ENCODE peak calls at places on chromosomes 12 and 14, in four cellular contexts. V is activated CD8-positive, alpha-beta memory T cell treated with anti-CD3 and anti-CD28 coated beads for 48 hours; O is stimulated activated CD4-positive, alpha-beta T cell treated with anti-CD3 and anti-CD28 coated beads, Interleukin-15, amount 100 ng/mL, for 24 hours; B is activated T-cell treated with anti-CD3 and anti-CD28 coated beads, Interleukin-2, amount 50 U/mL, for 72 hours. H is an unnamed sample.

GRCh38 chr14:38835874-38836273 is 267.2 kb downstream of the SEC23A start:
- DNase-seq in V (no peak), O (no peak), B (no peak), H (no peak)

GRCh38 chr14:75469606-75470237 is 41.9 kb downstream of the JDP2 start:
- DNase-seq in V (no peak), O (no peak), B (no peak), H (no peak)

GRCh38 chr12:12398026-12398859 is 41.4 kb downstream of the BORCS5 start:
- DNase-seq in V (no peak), O (no peak), B (no peak), H (no peak)

GRCh38 chr12:5520037-5520436 is 88.1 kb downstream of the NTF3 start:
- DNase-seq in V (no peak), O (no peak), B (no peak), H (peak)

GRCh38 chr14:64247186-64247585 is 47.0 kb downstream of the ESR2 start:
- DNase-seq in V (no peak), O (no peak), B (no peak), H (no peak)

GRCh38 chr14:97838986-97839385 is 1041.8 kb downstream of the VRK1 start:
- DNase-seq in V (no peak), O (no peak), B (no peak), H (no peak)

GRCh38 chr12:117036046-117036445 is 63.2 kb downstream of the TESC start:
- DNase-seq in V (no peak), O (no peak), B (no peak), H (no peak)

GRCh38 chr12:53805067-53805466 is 53.3 kb upstream of the CISTR start:
- DNase-seq in V (no peak), O (no peak), B (no peak), H (no peak)

GRCh38 chr12:89648211-89648930 is 60.3 kb downstream of the ATP2B1 start:
- DNase-seq in V (no peak), O (no peak), B (no peak), H (peak)

GRCh38 chr12:77947326-77947725 is 116.6 kb downstream of the NAV3 start:
- DNase-seq in V (no peak), O (no peak), B (no peak), H (no peak)

GRCh38 chr12:19158909-19159308 is 29.4 kb downstream of the PLEKHA5 start:
- DNase-seq in V (no peak), O (no peak), B (no peak), H (no peak)

GRCh38 chr14:43729149-43729548 is 777.9 kb downstream of the FSCB start:
- DNase-seq in V (no peak), O (no peak), B (no peak), H (no peak)

GRCh38 chr12:93167841-93168492 is 209.8 kb upstream of the NUDT4 start:
- DNase-seq in V (no peak), O (peak), B (peak), H (no peak)

GRCh38 chr14:74964787-74965769 is 9.7 kb upstream of the PGF start:
- DNase-seq in V (no peak), O (no peak), B (no peak), H (no peak)

GRCh38 chr14:90732142-90732541 is 84.1 kb downstream of the TTC7B start:
- DNase-seq in V (no peak), O (no peak), B (no peak), H (peak)

GRCh38 chr12:68739891-68740290 is 6.1 kb upstream of the SLC35E3 start:
- DNase-seq in V (no peak), O (no peak), B (no peak), H (no peak)

GRCh38 chr12:115199831-115200230 is 515.9 kb upstream of the TBX3 start:
- DNase-seq in V (no peak), O (no peak), B (no peak), H (no peak)

GRCh38 chr12:27879708-27880107 is 92.8 kb downstream of the PTHLH start:
- DNase-seq in V (no peak), O (no peak), B (no peak), H (no peak)

GRCh38 chr14:91377700-91378652 is 39.6 kb downstream of the CCDC88C start:
- DNase-seq in V (no peak), O (peak), B (peak), H (no peak)

GRCh38 chr12:114327765-114328164 is 78.2 kb downstream of the TBX5 start:
- DNase-seq in V (no peak), O (no peak), B (no peak), H (no peak)

GRCh38 chr12:109744026-109744425 is 30.4 kb downstream of the FAM222A start:
- DNase-seq in V (no peak), O (no peak), B (no peak), H (no peak)

GRCh38 chr12:6915023-6915788 is 826 bp downstream of the ENO2 start:
- DNase-seq in V (no peak), O (peak), B (no peak), H (no peak)

GRCh38 chr14:21091784-21092146 is 6.7 kb downstream of the ZNF219 start:
- DNase-seq in V (no peak), O (no peak), B (no peak), H (no peak)

GRCh38 chr12:94149781-94150482 is 1.6 kb downstream of the PLXNC1 start:
- DNase-seq in V (no peak), O (peak), B (peak), H (peak)

GRCh38 chr12:109621271-109621671 is 47.7 kb downstream of the MVK start:
- DNase-seq in V (no peak), O (no peak), B (no peak), H (no peak)

GRCh38 chr14:69614592-69614991 is 3.2 kb downstream of the SUSD6 start:
- DNase-seq in V (no peak), O (no peak), B (no peak), H (no peak)

GRCh38 chr12:59067068-59067467 is 146.8 kb upstream of the LRIG3 start:
- DNase-seq in V (no peak), O (no peak), B (no peak), H (no peak)

GRCh38 chr14:54001189-54001878 is 44.7 kb upstream of the BMP4 start:
- DNase-seq in V (no peak), O (no peak), B (no peak), H (no peak)

GRCh38 chr14:91366749-91367148 is 50.9 kb downstream of the CCDC88C start:
- DNase-seq in V (no peak), O (no peak), B (no peak), H (no peak)